ENCODE peak calls at places on chromosomes 5 and 9, in seven cellular contexts. X, U, D, A, V, G and S are unnamed samples.

GRCh38 chr9:124527781-124528180 is 20.6 kb upstream of the NR5A1 start:
- DNase-seq in U (no peak), A (no peak), X (no peak), V (no peak), G (no peak), D (no peak), S (no peak)

GRCh38 chr5:124001216-124001615 is 489.2 kb downstream of the CSNK1G3 start:
- DNase-seq in V (no peak), G (no peak), U (no peak), X (no peak), D (no peak), A (no peak), S (no peak)

GRCh38 chr9:93009337-93010015 is 49.0 kb upstream of the SUSD3 start:
- DNase-seq in X (no peak), A (no peak), U (no peak), V (peak; percentile 50), D (no peak), G (no peak), S (no peak)

GRCh38 chr9:121009657-121010056 is 40.4 kb downstream of the C5 start:
- DNase-seq in A (no peak), V (no peak), X (no peak), D (no peak), G (no peak), U (no peak), S (no peak)

GRCh38 chr9:21677834-21678233 is 124.6 kb upstream of the MTAP start:
- DNase-seq in A (no peak), D (no peak), G (no peak), V (no peak), X (no peak), U (no peak), S (no peak)

GRCh38 chr9:105132576-105132975 is 111.9 kb upstream of the SLC44A1 start:
- DNase-seq in D (no peak), G (no peak), X (no peak), A (no peak), V (no peak), U (no peak), S (no peak)

GRCh38 chr5:98570661-98571181 is 202.7 kb upstream of the RGMB start:
- DNase-seq in G (no peak), U (no peak), X (no peak), V (no peak), D (no peak), A (no peak), S (no peak)

GRCh38 chr9:87382902-87383301 is 114.8 kb upstream of the DAPK1 start:
- DNase-seq in V (no peak), D (no peak), U (no peak), A (no peak), X (no peak), G (no peak), S (no peak)

GRCh38 chr5:109455598-109456096 is 45.9 kb upstream of the PJA2 start:
- DNase-seq in D (peak; percentile 87), A (peak; percentile 11), X (no peak), G (peak; percentile 45), U (peak; percentile 71), V (peak; percentile 53), S (peak; percentile 26)

GRCh38 chr9:37540634-37541033 is 35.5 kb downstream of the FBXO10 start:
- DNase-seq in U (no peak), D (peak; percentile 88), G (no peak), V (peak; percentile 59), A (peak; percentile 53), X (peak; percentile 65), S (no peak)

GRCh38 chr9:105438136-105438839 is 9.5 kb upstream of the FSD1L start:
- DNase-seq in X (no peak), A (no peak), V (no peak), D (no peak), G (no peak), U (no peak), S (no peak)

GRCh38 chr9:438066-438465 is 223.4 kb downstream of the DOCK8 start:
- DNase-seq in V (no peak), D (no peak), G (no peak), U (no peak), X (no peak), A (no peak), S (no peak)

GRCh38 chr5:153831976-153832375 is 206.7 kb downstream of the FAM114A2 start:
- DNase-seq in U (no peak), V (no peak), G (peak; percentile 11), X (no peak), A (no peak), D (no peak), S (no peak)

GRCh38 chr9:33794560-33794959 is 801 bp upstream of the PRSS3 start:
- DNase-seq in X (no peak), D (no peak), U (no peak), G (no peak), A (no peak), V (no peak), S (no peak)

GRCh38 chr5:2265341-2265740 is 382.6 kb upstream of the IRX4 start:
- DNase-seq in D (no peak), V (no peak), A (no peak), U (no peak), G (no peak), X (no peak), S (no peak)

GRCh38 chr9:5554254-5554653 is 43.9 kb downstream of the PDCD1LG2 start:
- DNase-seq in U (no peak), G (peak; percentile 66), X (no peak), V (no peak), A (no peak), D (no peak), S (no peak)

GRCh38 chr9:123360161-123361085 is 4.4 kb downstream of the CRB2 start:
- DNase-seq in G (no peak), A (peak; percentile 87), U (no peak), D (no peak), V (no peak), X (peak; percentile 75), S (peak; percentile 74)

GRCh38 chr5:68464424-68464823 is 248.9 kb downstream of the PIK3R1 start:
- DNase-seq in X (no peak), U (no peak), D (no peak), A (no peak), G (no peak), V (no peak), S (no peak)

GRCh38 chr9:99050292-99050911 is 54.5 kb upstream of the TGFBR1 start:
- DNase-seq in X (no peak), V (no peak), D (no peak), G (no peak), U (no peak), A (no peak), S (no peak)

GRCh38 chr5:114305402-114306207 is 56.3 kb upstream of the KCNN2 start:
- DNase-seq in V (no peak), U (no peak), X (no peak), G (no peak), D (no peak), A (no peak), S (no peak)

GRCh38 chr9:96449844-96450612 is at the start of gene HABP4:
- DNase-seq in X (peak; percentile 98), U (peak; percentile 97), G (peak; percentile 48), D (peak; percentile 97), V (peak; percentile 96), A (peak; percentile 97), S (peak; percentile 92)
- TF ChIP-seq POLR2AphosphoS5 in X (peak; percentile 13), U (no peak), G (no peak), D (peak; percentile 71), V (no peak), A (peak; percentile 66), S (no peak)

GRCh38 chr9:4503103-4503502 is 12.8 kb downstream of the SLC1A1 start:
- DNase-seq in U (no peak), A (no peak), X (no peak), V (no peak), G (no peak), D (no peak), S (no peak)
- TF ChIP-seq POLR2A in U (no peak), A (no peak), X (no peak), V (no peak), G (no peak), D (no peak), S (no peak)

DNA sequence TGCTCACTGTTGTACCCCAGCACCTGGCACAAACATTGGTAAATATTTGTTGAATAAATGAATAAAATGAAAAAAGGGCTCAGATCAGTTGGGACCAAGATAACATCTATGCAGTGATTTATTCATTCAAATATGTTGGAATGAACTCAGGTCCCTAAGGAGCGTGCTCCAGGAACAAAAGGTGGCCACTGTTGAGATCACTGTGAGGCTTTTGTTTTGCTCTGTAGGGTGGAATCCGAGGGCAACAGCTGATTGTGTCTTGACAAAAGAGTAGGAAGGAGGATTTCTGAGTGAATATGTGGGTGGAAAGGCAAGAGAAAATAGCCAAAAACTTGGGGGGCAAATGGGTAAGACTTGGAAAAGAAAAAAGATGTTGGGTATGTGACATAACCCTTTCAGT is 89.6 kb downstream of the PPP2R2B start:
- DNase-seq in D (no peak), A (no peak), X (no peak), V (no peak), G (no peak), U (no peak), S (no peak)
- TF ChIP-seq POLR2AphosphoS5 in D (no peak), A (no peak), X (no peak), V (no peak), G (no peak), U (no peak), S (no peak)

DNA sequence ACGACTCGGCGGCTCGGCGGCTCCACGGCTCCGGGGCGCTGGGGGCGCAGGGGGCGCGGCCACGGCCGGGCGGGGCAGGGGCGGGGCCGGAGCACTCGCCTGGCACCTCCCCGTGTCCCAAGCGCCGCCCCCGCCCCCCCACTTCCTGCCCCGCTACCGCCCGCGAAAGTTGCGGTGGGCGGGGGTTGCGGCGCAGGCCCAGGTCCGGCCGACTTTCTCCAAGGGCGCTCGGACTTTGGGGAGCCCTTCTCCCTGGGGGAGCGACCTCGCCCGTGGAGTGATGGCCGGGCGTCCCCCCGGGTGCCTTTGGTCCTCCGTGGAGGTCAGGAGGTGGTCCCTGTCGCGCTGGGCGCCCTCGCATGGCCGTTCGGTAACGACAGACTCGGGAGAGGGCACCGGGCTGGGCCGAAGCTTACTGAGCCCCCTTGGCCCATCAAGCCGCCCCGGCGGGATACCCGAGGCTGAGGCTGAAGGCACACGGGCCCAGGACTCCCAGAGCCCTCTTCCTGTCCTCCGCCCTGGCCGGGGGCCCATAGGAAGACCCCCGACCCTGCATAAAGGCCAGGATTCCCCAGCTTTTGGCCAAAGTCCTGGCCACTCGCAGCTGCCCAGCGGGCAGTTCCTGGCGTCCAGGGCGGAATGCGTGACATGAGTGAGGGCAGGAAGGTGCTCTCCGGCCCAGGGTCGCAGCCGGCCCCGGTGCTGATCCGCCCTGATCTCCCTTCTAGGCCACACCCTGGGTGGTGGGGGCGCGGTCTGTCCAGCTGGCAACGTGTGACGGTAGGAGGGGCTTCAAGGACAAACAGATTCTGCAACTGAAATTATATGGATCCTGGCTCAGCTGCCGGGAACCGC is 883 bp upstream of the VAV2 start:
- DNase-seq in V (peak; percentile 84), G (no peak), X (peak; percentile 79), D (peak; percentile 84), U (peak; percentile 95), A (peak; percentile 92), S (peak; percentile 77)
- TF ChIP-seq POLR2A in V (peak; percentile 33), G (peak; percentile 78), X (no peak), D (peak; percentile 73), U (no peak), A (peak; percentile 73), S (peak; percentile 29)